ENCODE peak calls at places on chromosomes 11 and 22, in four cellular contexts. One of them, this sample, is unnamed.
A peak's percentile ranks its signal among the peaks of the same experiment; 100 is the strongest.

GRCh38 chr11:114083256-114084252 is 24.0 kb downstream of the ZBTB16 start:
- DNase-seq in brain microvascular endothelial cell: no peak
- DNase-seq in sigmoid colon: peak; percentile 74
- DNase-seq in cardiac fibroblast: no peak
- DNase-seq in this sample: no peak

GRCh38 chr22:23243006-23243573 is 62.8 kb downstream of the BCR start:
- DNase-seq in cardiac fibroblast: no peak
- DNase-seq in brain microvascular endothelial cell: no peak
- DNase-seq in sigmoid colon: no peak
- DNase-seq in this sample: no peak

GRCh38 chr11:83655996-83656395 is 369.8 kb upstream of the CCDC90B start:
- DNase-seq in cardiac fibroblast: no peak
- DNase-seq in brain microvascular endothelial cell: no peak
- DNase-seq in sigmoid colon: no peak
- DNase-seq in this sample: no peak

GRCh38 chr11:79097279-79097875 is 343.5 kb downstream of the TENM4 start:
- DNase-seq in sigmoid colon: no peak
- DNase-seq in brain microvascular endothelial cell: no peak
- DNase-seq in cardiac fibroblast: peak; percentile 68
- DNase-seq in this sample: no peak

GRCh38 chr22:38228873-38229740 is 27.3 kb downstream of the MAFF start:
- DNase-seq in brain microvascular endothelial cell: peak; percentile 70
- DNase-seq in sigmoid colon: no peak
- DNase-seq in cardiac fibroblast: peak; percentile 73
- DNase-seq in this sample: no peak

GRCh38 chr11:130677486-130678153 is 229.2 kb downstream of the ADAMTS15 start:
- DNase-seq in cardiac fibroblast: peak; percentile 96
- DNase-seq in brain microvascular endothelial cell: peak; percentile 88
- DNase-seq in sigmoid colon: no peak
- DNase-seq in this sample: no peak

GRCh38 chr11:71272161-71272560 is 19.8 kb upstream of the SHANK2 start:
- DNase-seq in cardiac fibroblast: no peak
- DNase-seq in brain microvascular endothelial cell: no peak
- DNase-seq in sigmoid colon: peak; percentile 35
- DNase-seq in this sample: no peak

GRCh38 chr11:8429483-8429882 is 164.5 kb downstream of the STK33 start:
- DNase-seq in brain microvascular endothelial cell: no peak
- DNase-seq in cardiac fibroblast: no peak
- DNase-seq in sigmoid colon: no peak
- DNase-seq in this sample: no peak

GRCh38 chr11:10818594-10818993 is 9.9 kb upstream of the EIF4G2 start:
- DNase-seq in sigmoid colon: no peak
- DNase-seq in brain microvascular endothelial cell: peak; percentile 12
- DNase-seq in cardiac fibroblast: no peak
- DNase-seq in this sample: no peak

GRCh38 chr11:659532-660085 is 22.5 kb downstream of the DRD4 start:
- DNase-seq in sigmoid colon: no peak
- DNase-seq in cardiac fibroblast: no peak
- DNase-seq in brain microvascular endothelial cell: no peak
- DNase-seq in this sample: no peak

GRCh38 chr11:69862331-69862761 is 43.1 kb upstream of the FGF3 start:
- DNase-seq in cardiac fibroblast: no peak
- DNase-seq in brain microvascular endothelial cell: no peak
- DNase-seq in sigmoid colon: no peak
- DNase-seq in this sample: no peak

GRCh38 chr11:32526715-32527114 is 56.9 kb upstream of the EIF3M start:
- DNase-seq in cardiac fibroblast: no peak
- DNase-seq in sigmoid colon: no peak
- DNase-seq in brain microvascular endothelial cell: no peak
- DNase-seq in this sample: no peak

GRCh38 chr22:36160499-36160942 is at the start of gene APOL3:
- DNase-seq in brain microvascular endothelial cell: peak; percentile 45
- DNase-seq in cardiac fibroblast: peak; percentile 83
- DNase-seq in sigmoid colon: peak; percentile 90
- DNase-seq in this sample: peak; percentile 25

GRCh38 chr11:33044281-33044680 is 4.9 kb downstream of the TCP11L1 start:
- DNase-seq in sigmoid colon: no peak
- DNase-seq in brain microvascular endothelial cell: no peak
- DNase-seq in cardiac fibroblast: no peak
- DNase-seq in this sample: no peak

GRCh38 chr11:91773090-91773489 is 451.5 kb upstream of the FAT3 start:
- DNase-seq in sigmoid colon: no peak
- DNase-seq in brain microvascular endothelial cell: no peak
- DNase-seq in cardiac fibroblast: peak; percentile 15
- DNase-seq in this sample: no peak

GRCh38 chr22:37808294-37808657 is 542 bp downstream of the GCAT start:
- DNase-seq in cardiac fibroblast: no peak
- DNase-seq in sigmoid colon: no peak
- DNase-seq in brain microvascular endothelial cell: no peak
- DNase-seq in this sample: no peak

GRCh38 chr11:70265341-70265740 is 5.1 kb upstream of the PPFIA1 start:
- DNase-seq in brain microvascular endothelial cell: no peak
- DNase-seq in sigmoid colon: no peak
- DNase-seq in cardiac fibroblast: no peak
- DNase-seq in this sample: no peak

GRCh38 chr11:67022341-67022933 is 497 bp upstream of the SYT12 start:
- DNase-seq in sigmoid colon: no peak
- DNase-seq in cardiac fibroblast: peak; percentile 70
- DNase-seq in brain microvascular endothelial cell: peak; percentile 40
- DNase-seq in this sample: no peak

GRCh38 chr11:72750556-72751292 is 1.5 kb downstream of the ARAP1 start:
- DNase-seq in sigmoid colon: no peak
- DNase-seq in cardiac fibroblast: no peak
- DNase-seq in brain microvascular endothelial cell: no peak
- DNase-seq in this sample: no peak

GRCh38 chr22:32082331-32082730 is 39.3 kb downstream of the SLC5A1 start:
- DNase-seq in sigmoid colon: no peak
- DNase-seq in cardiac fibroblast: no peak
- DNase-seq in brain microvascular endothelial cell: no peak
- DNase-seq in this sample: no peak

GRCh38 chr11:111871693-111872161 is 346 bp upstream of the ALG9 start:
- DNase-seq in brain microvascular endothelial cell: no peak
- DNase-seq in sigmoid colon: no peak
- DNase-seq in cardiac fibroblast: no peak
- DNase-seq in this sample: no peak

GRCh38 chr22:49724030-49724892 is 103.4 kb downstream of the BRD1 start:
- DNase-seq in brain microvascular endothelial cell: no peak
- DNase-seq in cardiac fibroblast: no peak
- DNase-seq in sigmoid colon: no peak
- DNase-seq in this sample: no peak

GRCh38 chr22:20636945-20637344 is 129.5 kb downstream of the MED15 start:
- DNase-seq in cardiac fibroblast: no peak
- DNase-seq in brain microvascular endothelial cell: no peak
- DNase-seq in sigmoid colon: no peak
- DNase-seq in this sample: no peak

GRCh38 chr11:12088047-12088481 is 22.3 kb upstream of the MICAL2 start:
- DNase-seq in brain microvascular endothelial cell: peak; percentile 84
- DNase-seq in sigmoid colon: peak; percentile 77
- DNase-seq in cardiac fibroblast: peak; percentile 65
- DNase-seq in this sample: no peak

GRCh38 chr22:20663941-20664593 is 109.8 kb upstream of the SERPIND1 start:
- DNase-seq in cardiac fibroblast: no peak
- DNase-seq in brain microvascular endothelial cell: no peak
- DNase-seq in sigmoid colon: no peak
- DNase-seq in this sample: no peak

GRCh38 chr22:33831651-33832050 is 88.6 kb downstream of the LARGE1 start:
- DNase-seq in brain microvascular endothelial cell: no peak
- DNase-seq in sigmoid colon: no peak
- DNase-seq in cardiac fibroblast: no peak
- DNase-seq in this sample: no peak

GRCh38 chr11:65213322-65214211 is 31.8 kb downstream of the CAPN1 start:
- DNase-seq in cardiac fibroblast: no peak
- DNase-seq in brain microvascular endothelial cell: no peak
- DNase-seq in sigmoid colon: no peak
- DNase-seq in this sample: no peak

GRCh38 chr11:36186340-36186739 is 102.9 kb downstream of the COMMD9 start:
- DNase-seq in cardiac fibroblast: peak; percentile 93
- DNase-seq in brain microvascular endothelial cell: peak; percentile 20
- DNase-seq in sigmoid colon: no peak
- DNase-seq in this sample: no peak

GRCh38 chr11:126834149-126834548 is 166.4 kb downstream of the KIRREL3 start:
- DNase-seq in cardiac fibroblast: peak; percentile 14
- DNase-seq in brain microvascular endothelial cell: peak; percentile 55
- DNase-seq in sigmoid colon: no peak
- DNase-seq in this sample: no peak

GRCh38 chr22:48492371-48493320 is 1335.0 kb downstream of the BRD1 start:
- DNase-seq in sigmoid colon: peak; percentile 76
- DNase-seq in cardiac fibroblast: peak; percentile 77
- DNase-seq in brain microvascular endothelial cell: peak; percentile 79
- DNase-seq in this sample: peak; percentile 25

DNA sequence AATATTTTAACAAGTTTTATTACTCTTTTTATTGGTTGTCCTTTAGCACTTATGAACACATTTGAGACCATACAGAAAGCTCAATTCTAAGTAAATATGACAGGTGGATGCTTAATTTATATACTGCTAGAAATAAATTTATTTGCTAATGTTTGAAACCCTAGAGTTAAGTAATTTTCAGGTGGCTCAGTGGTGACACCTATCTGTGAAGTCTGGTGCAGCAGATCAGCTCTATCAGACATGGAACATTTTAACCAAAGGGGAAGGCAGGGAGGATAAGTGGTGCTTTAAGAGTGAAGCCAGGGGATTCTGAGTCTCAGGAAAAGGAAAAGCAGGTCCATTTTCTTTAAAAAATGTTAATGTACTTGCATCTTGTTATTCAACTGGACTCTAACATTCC is 175.8 kb downstream of the DSCAML1 start:
- DNase-seq in sigmoid colon: no peak
- DNase-seq in cardiac fibroblast: peak; percentile 12
- DNase-seq in brain microvascular endothelial cell: peak; percentile 48
- DNase-seq in this sample: no peak
- TF ChIP-seq CTCF in sigmoid colon: no peak
- TF ChIP-seq CTCF in cardiac fibroblast: peak; percentile 68
- TF ChIP-seq CTCF in brain microvascular endothelial cell: peak; percentile 71
- TF ChIP-seq CTCF in this sample: peak; percentile 49

GRCh38 chr11:88175004-88175706 is at the start of gene RAB38:
- DNase-seq in cardiac fibroblast: peak; percentile 20
- DNase-seq in sigmoid colon: peak; percentile 70
- DNase-seq in brain microvascular endothelial cell: peak; percentile 11
- DNase-seq in this sample: no peak

GRCh38 chr11:88179141-88179540 is 3.9 kb upstream of the RAB38 start:
- DNase-seq in cardiac fibroblast: no peak
- DNase-seq in brain microvascular endothelial cell: peak; percentile 44
- DNase-seq in sigmoid colon: no peak
- DNase-seq in this sample: no peak

GRCh38 chr11:88178211-88178610 is 3.0 kb upstream of the RAB38 start:
- DNase-seq in brain microvascular endothelial cell: peak; percentile 7
- DNase-seq in sigmoid colon: no peak
- DNase-seq in cardiac fibroblast: peak; percentile 46
- DNase-seq in this sample: no peak

GRCh38 chr11:88174627-88175003 is 628 bp downstream of the RAB38 start:
- DNase-seq in brain microvascular endothelial cell: peak; percentile 76
- DNase-seq in cardiac fibroblast: peak; percentile 83
- DNase-seq in sigmoid colon: peak; percentile 85
- DNase-seq in this sample: no peak

DNA sequence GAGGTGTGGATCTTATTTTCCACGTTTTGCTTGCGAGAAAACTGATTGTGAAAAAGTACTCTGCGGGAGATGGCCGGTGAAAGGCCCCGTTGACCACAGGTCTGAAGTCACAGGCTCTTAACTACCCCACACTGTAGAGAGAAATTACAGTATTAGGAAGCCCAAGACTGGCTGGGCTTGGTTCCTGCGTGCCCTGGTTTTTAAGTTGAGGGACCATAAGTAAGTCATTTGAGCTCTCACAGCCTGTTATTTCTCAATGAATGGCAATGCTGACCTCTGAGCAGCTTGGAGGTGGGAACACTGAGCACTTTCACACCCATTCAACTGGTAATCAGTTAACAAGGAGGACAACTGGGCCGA is 444 bp upstream of the RAB38 start:
- DNase-seq in cardiac fibroblast: no peak
- DNase-seq in brain microvascular endothelial cell: no peak
- DNase-seq in sigmoid colon: no peak
- DNase-seq in this sample: no peak
- H3K4me3 ChIP-seq in cardiac fibroblast: no peak overlapping the region
- H3K4me3 ChIP-seq in brain microvascular endothelial cell: peak overlapping the region; percentile 68
- H3K4me3 ChIP-seq in sigmoid colon: peak overlapping the region; percentile 49
- H3K4me3 ChIP-seq in this sample: no peak overlapping the region

DNA sequence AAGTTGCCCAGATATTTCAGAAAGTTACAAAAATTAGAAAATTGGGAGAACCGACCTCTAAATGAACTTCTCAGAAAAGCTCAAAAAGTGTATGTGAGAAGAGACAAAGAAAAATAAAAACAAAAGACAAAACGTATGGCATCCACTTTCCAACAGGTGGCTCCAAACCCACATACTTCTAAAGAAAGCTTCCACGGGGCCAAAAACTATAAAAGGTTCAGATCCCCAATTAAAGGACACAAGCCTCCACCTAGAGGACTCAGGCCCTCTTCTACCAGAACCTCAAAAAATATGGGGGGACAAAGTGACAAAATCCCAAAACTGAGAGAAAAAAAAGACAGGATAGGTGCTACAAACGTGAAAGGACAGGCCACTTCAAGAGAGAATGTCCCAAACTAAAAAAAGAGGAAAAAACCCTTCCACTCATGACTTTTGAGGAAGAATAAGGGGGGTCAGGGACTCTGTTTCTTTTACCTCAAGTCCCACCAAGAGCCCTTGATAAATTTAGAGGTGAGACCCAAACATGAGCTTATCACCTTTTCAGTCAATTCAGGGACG is 8.8 kb downstream of the SCGB2A1 start:
- DNase-seq in sigmoid colon: no peak
- DNase-seq in cardiac fibroblast: peak; percentile 28
- DNase-seq in brain microvascular endothelial cell: no peak
- DNase-seq in this sample: no peak
- TF ChIP-seq CTCF in sigmoid colon: no peak
- TF ChIP-seq CTCF in cardiac fibroblast: peak; percentile 57
- TF ChIP-seq CTCF in brain microvascular endothelial cell: peak; percentile 60
- TF ChIP-seq CTCF in this sample: peak; percentile 71

DNA sequence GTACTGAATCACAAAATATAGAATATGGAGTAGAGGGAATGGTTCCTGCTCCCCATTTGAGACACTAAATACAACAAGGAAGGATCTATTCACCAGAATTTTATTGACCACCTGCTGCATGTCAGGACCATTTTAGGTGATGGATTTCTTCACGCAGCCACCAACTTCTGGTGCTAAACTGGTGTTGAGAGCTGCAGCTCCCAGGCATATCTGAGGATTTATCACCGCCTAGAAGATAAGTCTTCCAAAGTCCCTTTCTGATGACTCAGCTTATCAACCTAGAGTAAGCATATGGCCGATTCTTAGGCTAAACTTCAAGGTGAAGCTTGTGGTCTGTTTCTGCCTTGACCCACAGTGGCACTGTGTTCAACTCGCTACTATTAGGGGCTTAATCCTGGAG is 6.7 kb downstream of the DDI1 start:
- DNase-seq in sigmoid colon: no peak
- DNase-seq in brain microvascular endothelial cell: peak; percentile 4
- DNase-seq in cardiac fibroblast: no peak
- DNase-seq in this sample: no peak
- H3K4me3 ChIP-seq in sigmoid colon: no peak overlapping the region
- H3K4me3 ChIP-seq in brain microvascular endothelial cell: no peak overlapping the region
- H3K4me3 ChIP-seq in cardiac fibroblast: no peak overlapping the region
- H3K4me3 ChIP-seq in this sample: no peak overlapping the region